ENCODE peak calls at places on chromosome X, in seven cellular contexts. K is hepatocyte, N is astrocyte, O is neural progenitor cell, U is mammary epithelial cell, M is MM.1S, V is GM23248. T is an unnamed sample.
A peak's percentile ranks its signal among the peaks of the same experiment; 100 is the strongest.

GRCh38 chrX:69024931-69025330 is 140.3 kb downstream of the PJA1 start:
- DNase-seq in K (peak; percentile 72), O (peak; percentile 8), M (no peak), V (peak; percentile 63), N (peak; percentile 41), U (peak; percentile 75), T (no peak)

GRCh38 chrX:79094075-79094832 is 50.2 kb upstream of the GPR174 start:
- DNase-seq in O (no peak), M (no peak), N (no peak), V (no peak), K (no peak), U (no peak), T (peak; percentile 88)

GRCh38 chrX:116198810-116199209 is 28.3 kb downstream of the AGTR2 start:
- DNase-seq in O (peak; percentile 5), V (peak; percentile 2), M (no peak), K (no peak), U (no peak), N (no peak), T (peak; percentile 4)

GRCh38 chrX:63764946-63765345 is 20.1 kb downstream of the ARHGEF9 start:
- DNase-seq in V (peak; percentile 54), O (no peak), U (peak; percentile 58), M (no peak), N (peak; percentile 22), K (no peak), T (no peak)

GRCh38 chrX:10600479-10600878 is 19.9 kb downstream of the MID1 start:
- DNase-seq in V (no peak), M (no peak), O (no peak), N (no peak), K (no peak), U (no peak), T (no peak)

GRCh38 chrX:130047416-130047815 is 62.9 kb downstream of the ELF4 start:
- DNase-seq in M (no peak), K (no peak), O (no peak), V (no peak), U (no peak), N (no peak), T (no peak)

GRCh38 chrX:110180176-110180927 is 137.5 kb downstream of the AMMECR1 start:
- DNase-seq in K (peak; percentile 37), M (no peak), O (no peak), U (peak; percentile 66), V (peak; percentile 84), N (peak; percentile 87), T (no peak)

GRCh38 chrX:153379508-153379907 is 21.6 kb downstream of the PNMA6E start:
- DNase-seq in O (no peak), M (no peak), V (no peak), U (no peak), N (no peak), K (no peak), T (no peak)

GRCh38 chrX:46366597-46367207 is 178.5 kb downstream of the ZNF674 start:
- DNase-seq in U (no peak), V (no peak), O (peak; percentile 5), K (no peak), N (no peak), M (no peak), T (no peak)

GRCh38 chrX:78710146-78710545 is 37.4 kb upstream of the LPAR4 start:
- DNase-seq in O (no peak), U (no peak), K (no peak), V (peak; percentile 24), M (peak; percentile 37), N (peak; percentile 54), T (no peak)

GRCh38 chrX:107629533-107629909 is 1.2 kb downstream of the PRPS1 start:
- DNase-seq in N (peak; percentile 12), U (peak; percentile 9), M (peak; percentile 11), K (peak; percentile 52), O (peak; percentile 56), V (peak; percentile 63), T (peak; percentile 22)

GRCh38 chrX:50801135-50801534 is 12.9 kb downstream of the SHROOM4 start:
- DNase-seq in O (no peak), V (no peak), N (no peak), U (no peak), K (no peak), M (no peak), T (no peak)

GRCh38 chrX:78092296-78092695 is 11.8 kb upstream of the PGK1 start:
- DNase-seq in K (no peak), V (peak; percentile 24), U (peak; percentile 90), M (peak; percentile 22), N (peak; percentile 36), O (peak; percentile 59), T (peak; percentile 18)

GRCh38 chrX:24515447-24515846 is 50.4 kb downstream of the PDK3 start:
- DNase-seq in M (no peak), N (no peak), V (no peak), O (peak; percentile 48), K (peak; percentile 51), U (no peak), T (peak; percentile 39)

GRCh38 chrX:154097003-154097596 is 417 bp downstream of the MECP2 start:
- DNase-seq in M (peak; percentile 46), K (peak; percentile 86), U (peak; percentile 40), V (peak; percentile 72), O (peak; percentile 91), N (peak; percentile 27), T (peak; percentile 83)

GRCh38 chrX:13857804-13858203 is 40.9 kb upstream of the GPM6B start:
- DNase-seq in V (no peak), K (no peak), N (no peak), M (no peak), O (no peak), U (no peak), T (no peak)

GRCh38 chrX:15160558-15160957 is 109.3 kb downstream of the ASB9 start:
- DNase-seq in U (no peak), M (no peak), O (no peak), K (no peak), V (no peak), N (no peak), T (no peak)

GRCh38 chrX:15158736-15159406 is 111.0 kb downstream of the ASB9 start:
- DNase-seq in M (peak; percentile 44), N (no peak), O (no peak), U (peak; percentile 72), V (peak; percentile 24), K (no peak), T (no peak)

GRCh38 chrX:15163131-15163530 is 106.8 kb downstream of the ASB9 start:
- DNase-seq in M (no peak), V (no peak), O (no peak), N (no peak), K (no peak), U (no peak), T (no peak)

GRCh38 chrX:15158350-15158735 is 111.5 kb downstream of the ASB9 start:
- DNase-seq in N (no peak), V (no peak), O (no peak), K (no peak), M (no peak), U (no peak), T (no peak)

GRCh38 chrX:15157624-15158023 is 112.3 kb downstream of the ASB9 start:
- DNase-seq in O (no peak), N (no peak), U (no peak), K (no peak), V (no peak), M (no peak), T (no peak)
- H3K4me3 ChIP-seq in O (no peak overlapping the region), N (no peak overlapping the region), U (no peak overlapping the region), K (no peak overlapping the region), V (no peak overlapping the region), M (no peak overlapping the region), T (no peak overlapping the region)

GRCh38 chrX:150364347-150365050 is 1.4 kb downstream of the MAMLD1 start:
- DNase-seq in M (no peak), K (peak; percentile 26), O (peak; percentile 65), U (peak; percentile 39), N (no peak), V (peak; percentile 54), T (peak; percentile 30)

GRCh38 chrX:150361777-150362351 is 1.3 kb upstream of the MAMLD1 start:
- DNase-seq in U (peak; percentile 24), O (peak; percentile 36), V (peak; percentile 66), M (no peak), K (peak; percentile 31), N (peak; percentile 25), T (no peak)

GRCh38 chrX:150361070-150361776 is 1.9 kb upstream of the MAMLD1 start:
- DNase-seq in V (peak; percentile 16), K (peak; percentile 40), N (no peak), M (no peak), O (peak; percentile 49), U (peak; percentile 28), T (no peak)

GRCh38 chrX:150363561-150364346 is 637 bp downstream of the MAMLD1 start:
- DNase-seq in M (no peak), K (peak; percentile 55), O (peak; percentile 63), V (peak; percentile 76), N (no peak), U (peak; percentile 45), T (peak; percentile 64)

GRCh38 chrX:150362599-150363481 is at the start of gene MAMLD1:
- DNase-seq in O (peak; percentile 29), U (peak; percentile 73), V (peak; percentile 87), N (peak; percentile 79), M (peak; percentile 38), K (peak; percentile 61), T (peak; percentile 78)
- TF ChIP-seq EZH2 in O (peak; percentile 73), U (no peak), V (no peak), N (no peak), M (no peak), K (peak; percentile 56), T (peak; percentile 21)

DNA sequence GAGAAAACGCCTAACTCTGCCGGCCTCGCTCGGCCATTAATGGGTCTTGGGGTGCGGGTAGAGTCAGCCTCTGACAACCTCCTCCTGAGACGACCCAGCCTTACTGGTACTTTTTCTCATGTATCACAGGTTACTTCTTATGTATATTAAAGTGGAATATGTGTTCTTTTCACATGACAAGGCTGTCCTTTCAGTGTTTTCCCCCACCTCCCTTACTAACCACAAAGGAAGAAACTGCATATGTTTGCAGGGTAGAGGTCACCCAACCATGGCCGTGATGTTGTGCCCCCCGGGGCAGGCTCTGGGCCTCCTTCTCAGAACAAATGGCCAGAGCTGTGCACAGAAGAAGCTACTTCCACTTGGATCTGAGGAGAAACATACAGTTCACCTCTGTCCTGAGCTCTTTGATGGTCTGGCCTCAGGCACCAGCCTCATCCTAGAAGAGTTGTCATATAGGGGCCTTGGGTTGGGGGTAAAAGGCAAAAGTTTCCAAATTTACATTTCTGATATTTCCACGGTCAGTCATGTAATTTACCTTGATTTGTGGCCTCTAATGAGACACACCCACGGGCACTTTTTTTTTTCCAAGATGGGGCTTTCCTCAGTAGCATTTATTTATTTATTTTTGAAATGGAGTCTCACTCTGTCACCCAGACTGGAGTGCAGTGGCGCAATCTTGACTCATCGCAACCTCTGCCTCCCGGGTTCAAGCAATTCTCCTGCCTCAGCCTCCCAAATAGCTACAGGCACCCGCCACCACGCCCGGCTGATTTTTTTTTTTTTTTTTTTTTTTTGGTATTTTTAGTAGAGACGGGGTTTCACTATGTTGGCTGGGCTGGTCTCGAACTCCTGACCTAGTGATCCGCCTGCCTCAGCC is 1.9 kb downstream of the SOWAHD start:
- DNase-seq in O (no peak), N (no peak), V (no peak), M (no peak), K (no peak), U (no peak), T (no peak)
- H3K4me3 ChIP-seq in O (no peak overlapping the region), N (no peak overlapping the region), V (no peak overlapping the region), M (no peak overlapping the region), K (no peak overlapping the region), U (no peak overlapping the region), T (no peak overlapping the region)

DNA sequence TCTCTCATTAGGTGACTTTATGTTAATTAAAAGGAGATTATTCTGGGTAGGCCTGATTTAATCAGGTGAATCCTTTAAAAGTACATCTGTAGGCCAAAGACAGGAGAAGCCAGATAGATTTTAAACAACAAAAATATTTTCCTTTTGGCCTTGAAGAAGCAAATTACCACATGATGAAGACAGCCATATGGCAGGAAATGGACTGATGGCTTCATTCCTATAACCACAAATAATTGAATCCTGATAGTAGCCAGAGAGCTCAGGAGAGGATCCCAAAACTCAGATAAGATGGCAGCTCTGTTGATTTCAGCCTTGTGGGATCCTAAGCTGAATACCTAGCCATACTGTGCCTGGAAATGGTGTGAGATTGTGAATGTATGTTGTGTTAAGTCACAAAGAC is 66.1 kb upstream of the PRKX start:
- DNase-seq in K (no peak), O (no peak), V (no peak), N (no peak), M (no peak), U (no peak), T (no peak)
- TF ChIP-seq EZH2 in K (no peak), O (no peak), V (no peak), N (no peak), M (no peak), U (no peak), T (no peak)

T was measured in A673.